ENCODE peak calls at places on chromosomes 7 and 10, in five cellular contexts. One of them, this sample, is unnamed.

GRCh38 chr10:124079864-124080263 is 13.5 kb downstream of the CHST15 start:
- DNase-seq in GM23248: no peak
- DNase-seq in A673: no peak
- DNase-seq in endothelial cell of umbilical vein: no peak
- DNase-seq in mammary epithelial cell: no peak
- DNase-seq in this sample: no peak

GRCh38 chr10:8048281-8049008 is 6.0 kb upstream of the GATA3 start:
- DNase-seq in GM23248: no peak
- DNase-seq in A673: no peak
- DNase-seq in endothelial cell of umbilical vein: no peak
- DNase-seq in mammary epithelial cell: no peak
- DNase-seq in this sample: no peak

GRCh38 chr10:126133906-126134703 is 237.7 kb downstream of the FANK1 start:
- DNase-seq in GM23248: peak; percentile 84
- DNase-seq in A673: no peak
- DNase-seq in endothelial cell of umbilical vein: no peak
- DNase-seq in mammary epithelial cell: peak; percentile 61
- DNase-seq in this sample: peak; percentile 80

GRCh38 chr10:70518695-70519094 is 40.1 kb downstream of the PALD1 start:
- DNase-seq in GM23248: peak; percentile 68
- DNase-seq in A673: no peak
- DNase-seq in endothelial cell of umbilical vein: peak; percentile 54
- DNase-seq in mammary epithelial cell: peak; percentile 62
- DNase-seq in this sample: peak; percentile 43

GRCh38 chr10:44824607-44825006 is 86.5 kb upstream of the TMEM72 start:
- DNase-seq in GM23248: peak; percentile 32
- DNase-seq in A673: no peak
- DNase-seq in endothelial cell of umbilical vein: no peak
- DNase-seq in mammary epithelial cell: no peak
- DNase-seq in this sample: no peak

GRCh38 chr10:125214283-125214570 is 53.9 kb upstream of the CTBP2 start:
- DNase-seq in GM23248: no peak
- DNase-seq in A673: no peak
- DNase-seq in endothelial cell of umbilical vein: no peak
- DNase-seq in mammary epithelial cell: no peak
- DNase-seq in this sample: no peak

GRCh38 chr10:92844746-92845145 is 3.6 kb upstream of the EXOC6 start:
- DNase-seq in GM23248: no peak
- DNase-seq in A673: no peak
- DNase-seq in endothelial cell of umbilical vein: no peak
- DNase-seq in mammary epithelial cell: no peak
- DNase-seq in this sample: no peak

GRCh38 chr7:127107601-127108007 is 145.1 kb downstream of the GRM8 start:
- DNase-seq in GM23248: peak; percentile 54
- DNase-seq in A673: peak; percentile 72
- DNase-seq in endothelial cell of umbilical vein: peak; percentile 21
- DNase-seq in mammary epithelial cell: peak; percentile 59
- DNase-seq in this sample: peak; percentile 20

GRCh38 chr7:36283711-36284130 is 105.9 kb upstream of the ANLN start:
- DNase-seq in GM23248: no peak
- DNase-seq in A673: no peak
- DNase-seq in endothelial cell of umbilical vein: no peak
- DNase-seq in mammary epithelial cell: no peak
- DNase-seq in this sample: no peak

GRCh38 chr10:71099731-71100361 is 112.5 kb upstream of the UNC5B start:
- DNase-seq in GM23248: no peak
- DNase-seq in A673: no peak
- DNase-seq in endothelial cell of umbilical vein: no peak
- DNase-seq in mammary epithelial cell: peak; percentile 79
- DNase-seq in this sample: no peak

GRCh38 chr10:104492349-104492940 is 138.8 kb downstream of the CFAP58 start:
- DNase-seq in GM23248: peak; percentile 34
- DNase-seq in A673: no peak
- DNase-seq in endothelial cell of umbilical vein: no peak
- DNase-seq in mammary epithelial cell: no peak
- DNase-seq in this sample: peak; percentile 30

GRCh38 chr7:90511776-90512175 is 42.3 kb downstream of the PTTG1IP2 start:
- DNase-seq in GM23248: no peak
- DNase-seq in A673: no peak
- DNase-seq in endothelial cell of umbilical vein: no peak
- DNase-seq in mammary epithelial cell: no peak
- DNase-seq in this sample: no peak

GRCh38 chr7:158368449-158368848 is 219.2 kb downstream of the PTPRN2 start:
- DNase-seq in GM23248: no peak
- DNase-seq in A673: no peak
- DNase-seq in endothelial cell of umbilical vein: no peak
- DNase-seq in mammary epithelial cell: no peak
- DNase-seq in this sample: no peak

GRCh38 chr7:117190104-117190503 is 132.8 kb downstream of the WNT2 start:
- DNase-seq in GM23248: no peak
- DNase-seq in A673: no peak
- DNase-seq in endothelial cell of umbilical vein: no peak
- DNase-seq in mammary epithelial cell: no peak
- DNase-seq in this sample: no peak
- TF ChIP-seq EZH2 in GM23248: no peak
- TF ChIP-seq EZH2 in A673: no peak
- TF ChIP-seq EZH2 in endothelial cell of umbilical vein: no peak
- TF ChIP-seq EZH2 in mammary epithelial cell: no peak
- TF ChIP-seq EZH2 in this sample: no peak

GRCh38 chr7:1557771-1558170 is 1.8 kb upstream of the TMEM184A start:
- DNase-seq in GM23248: no peak
- DNase-seq in A673: no peak
- DNase-seq in endothelial cell of umbilical vein: no peak
- DNase-seq in mammary epithelial cell: no peak
- DNase-seq in this sample: no peak
- H3K4me1 ChIP-seq in GM23248: peaks cover 11% of the 10 kb centered on the region
- H3K4me1 ChIP-seq in A673: no peaks in the 10 kb centered on the region
- H3K4me1 ChIP-seq in endothelial cell of umbilical vein: no peaks in the 10 kb centered on the region
- H3K4me1 ChIP-seq in mammary epithelial cell: peaks cover 46% of the 10 kb centered on the region
- H3K4me1 ChIP-seq in this sample: peaks cover 16% of the 10 kb centered on the region

GRCh38 chr7:128455556-128456254 is at the start of gene HILPDA:
- DNase-seq in GM23248: peak; percentile 99
- DNase-seq in A673: peak; percentile 96
- DNase-seq in endothelial cell of umbilical vein: peak; percentile 90
- DNase-seq in mammary epithelial cell: peak; percentile 97
- DNase-seq in this sample: peak; percentile 95

GRCh38 chr7:128450913-128451312 is 4.8 kb upstream of the HILPDA start:
- DNase-seq in GM23248: no peak
- DNase-seq in A673: no peak
- DNase-seq in endothelial cell of umbilical vein: no peak
- DNase-seq in mammary epithelial cell: no peak
- DNase-seq in this sample: no peak

GRCh38 chr7:128452552-128452951 is 3.1 kb upstream of the HILPDA start:
- DNase-seq in GM23248: no peak
- DNase-seq in A673: no peak
- DNase-seq in endothelial cell of umbilical vein: no peak
- DNase-seq in mammary epithelial cell: no peak
- DNase-seq in this sample: no peak

GRCh38 chr7:128454808-128455555 is 696 bp upstream of the HILPDA start:
- DNase-seq in GM23248: peak; percentile 73
- DNase-seq in A673: peak; percentile 21
- DNase-seq in endothelial cell of umbilical vein: no peak
- DNase-seq in mammary epithelial cell: no peak
- DNase-seq in this sample: peak; percentile 47

GRCh38 chr7:128453836-128454804 is 1.6 kb upstream of the HILPDA start:
- DNase-seq in GM23248: peak; percentile 84
- DNase-seq in A673: no peak
- DNase-seq in endothelial cell of umbilical vein: peak; percentile 90
- DNase-seq in mammary epithelial cell: no peak
- DNase-seq in this sample: peak; percentile 87
- H3K4me3 ChIP-seq in GM23248: peak overlapping the region; percentile 82
- H3K4me3 ChIP-seq in A673: no peak overlapping the region
- H3K4me3 ChIP-seq in endothelial cell of umbilical vein: peak overlapping the region; percentile 10
- H3K4me3 ChIP-seq in mammary epithelial cell: no peak overlapping the region
- H3K4me3 ChIP-seq in this sample: peak overlapping the region; percentile 7

GRCh38 chr7:143514995-143515735 is 37.5 kb downstream of the TAS2R41 start:
- DNase-seq in GM23248: peak; percentile 55
- DNase-seq in A673: no peak
- DNase-seq in endothelial cell of umbilical vein: no peak
- DNase-seq in mammary epithelial cell: no peak
- DNase-seq in this sample: no peak
- TF ChIP-seq EZH2 in GM23248: no peak
- TF ChIP-seq EZH2 in A673: no peak
- TF ChIP-seq EZH2 in endothelial cell of umbilical vein: no peak
- TF ChIP-seq EZH2 in mammary epithelial cell: no peak
- TF ChIP-seq EZH2 in this sample: no peak

GRCh38 chr7:26159243-26159642 is 7.2 kb downstream of the NFE2L3 start:
- DNase-seq in GM23248: no peak
- DNase-seq in A673: no peak
- DNase-seq in endothelial cell of umbilical vein: peak; percentile 45
- DNase-seq in mammary epithelial cell: no peak
- DNase-seq in this sample: peak; percentile 32
- H3K4me1 ChIP-seq in GM23248: peaks cover 30% of the 10 kb centered on the region
- H3K4me1 ChIP-seq in A673: peaks cover 10% of the 10 kb centered on the region
- H3K4me1 ChIP-seq in endothelial cell of umbilical vein: peaks cover 51% of the 10 kb centered on the region
- H3K4me1 ChIP-seq in mammary epithelial cell: peaks cover 43% of the 10 kb centered on the region
- H3K4me1 ChIP-seq in this sample: peaks cover 40% of the 10 kb centered on the region

GRCh38 chr7:21430575-21430954 is 2.7 kb downstream of the SP4 start:
- DNase-seq in GM23248: no peak
- DNase-seq in A673: no peak
- DNase-seq in endothelial cell of umbilical vein: no peak
- DNase-seq in mammary epithelial cell: no peak
- DNase-seq in this sample: no peak
- H3K4me3 ChIP-seq in GM23248: no peak overlapping the region
- H3K4me3 ChIP-seq in A673: no peak overlapping the region
- H3K4me3 ChIP-seq in endothelial cell of umbilical vein: no peak overlapping the region
- H3K4me3 ChIP-seq in mammary epithelial cell: no peak overlapping the region
- H3K4me3 ChIP-seq in this sample: no peak overlapping the region

GRCh38 chr10:60566027-60566575 is 176.4 kb upstream of the ANK3 start:
- DNase-seq in GM23248: no peak
- DNase-seq in A673: no peak
- DNase-seq in endothelial cell of umbilical vein: no peak
- DNase-seq in mammary epithelial cell: no peak
- DNase-seq in this sample: no peak
- TF ChIP-seq EZH2 in GM23248: no peak
- TF ChIP-seq EZH2 in A673: no peak
- TF ChIP-seq EZH2 in endothelial cell of umbilical vein: no peak
- TF ChIP-seq EZH2 in mammary epithelial cell: no peak
- TF ChIP-seq EZH2 in this sample: no peak

GRCh38 chr10:102113261-102113955 is 6.8 kb downstream of the LDB1 start:
- DNase-seq in GM23248: no peak
- DNase-seq in A673: no peak
- DNase-seq in endothelial cell of umbilical vein: no peak
- DNase-seq in mammary epithelial cell: peak; percentile 81
- DNase-seq in this sample: no peak
- H3K4me1 ChIP-seq in GM23248: peaks cover 43% of the 10 kb centered on the region
- H3K4me1 ChIP-seq in A673: peaks cover 46% of the 10 kb centered on the region
- H3K4me1 ChIP-seq in endothelial cell of umbilical vein: peaks cover 46% of the 10 kb centered on the region
- H3K4me1 ChIP-seq in mammary epithelial cell: peaks cover 49% of the 10 kb centered on the region
- H3K4me1 ChIP-seq in this sample: peaks cover 43% of the 10 kb centered on the region